ENCODE peak calls at places on chromosomes 3 and 15, in eight cellular contexts. I, X, D, J, M, S, T and H are unnamed samples.

GRCh38 chr3:53166781-53167291 is 5.8 kb downstream of the PRKCD start:
- DNase-seq in I (peak; percentile 24), X (peak; percentile 57), D (peak; percentile 69), J (no peak), M (no peak), S (peak; percentile 93), T (no peak), H (no peak)

GRCh38 chr3:188280627-188281026 is 126.7 kb downstream of the LPP start:
- DNase-seq in I (no peak), X (no peak), D (no peak), J (no peak), M (no peak), S (no peak), T (no peak), H (no peak)

GRCh38 chr3:151085889-151086483 is 522 bp downstream of the MED12L start:
- DNase-seq in I (no peak), X (no peak), D (peak; percentile 10), J (peak; percentile 82), M (no peak), S (peak; percentile 86), T (no peak), H (no peak)

GRCh38 chr3:127037971-127038446 is 55.1 kb downstream of the PLXNA1 start:
- DNase-seq in I (no peak), X (no peak), D (no peak), J (no peak), M (no peak), S (peak; percentile 51), T (no peak), H (no peak)

GRCh38 chr15:69760263-69760855 is 307.7 kb downstream of the RPLP1 start:
- DNase-seq in I (no peak), X (no peak), D (no peak), J (no peak), M (no peak), S (no peak), T (no peak), H (no peak)

GRCh38 chr15:52559583-52559982 is 9.2 kb downstream of the ARPP19 start:
- DNase-seq in I (no peak), X (no peak), D (no peak), J (no peak), M (no peak), S (no peak), T (no peak), H (no peak)

GRCh38 chr3:184642623-184643308 is 69.1 kb downstream of the MAGEF1 start:
- DNase-seq in I (no peak), X (no peak), D (no peak), J (peak; percentile 67), M (no peak), S (no peak), T (no peak), H (no peak)

GRCh38 chr3:148601766-148602685 is 95.7 kb upstream of the AGTR1 start:
- DNase-seq in I (no peak), X (no peak), D (no peak), J (no peak), M (no peak), S (no peak), T (no peak), H (no peak)

GRCh38 chr3:12230406-12230805 is 58.5 kb upstream of the PPARG start:
- DNase-seq in I (no peak), X (no peak), D (no peak), J (no peak), M (no peak), S (no peak), T (no peak), H (no peak)

GRCh38 chr3:12229144-12229871 is 59.6 kb upstream of the PPARG start:
- DNase-seq in I (no peak), X (peak; percentile 74), D (no peak), J (no peak), M (no peak), S (no peak), T (no peak), H (peak; percentile 62)

GRCh38 chr3:12232785-12233317 is 56.0 kb upstream of the PPARG start:
- DNase-seq in I (no peak), X (no peak), D (no peak), J (no peak), M (no peak), S (no peak), T (no peak), H (no peak)

GRCh38 chr3:12229896-12230295 is 59.0 kb upstream of the PPARG start:
- DNase-seq in I (no peak), X (peak; percentile 85), D (peak; percentile 62), J (no peak), M (no peak), S (no peak), T (no peak), H (peak; percentile 20)

DNA sequence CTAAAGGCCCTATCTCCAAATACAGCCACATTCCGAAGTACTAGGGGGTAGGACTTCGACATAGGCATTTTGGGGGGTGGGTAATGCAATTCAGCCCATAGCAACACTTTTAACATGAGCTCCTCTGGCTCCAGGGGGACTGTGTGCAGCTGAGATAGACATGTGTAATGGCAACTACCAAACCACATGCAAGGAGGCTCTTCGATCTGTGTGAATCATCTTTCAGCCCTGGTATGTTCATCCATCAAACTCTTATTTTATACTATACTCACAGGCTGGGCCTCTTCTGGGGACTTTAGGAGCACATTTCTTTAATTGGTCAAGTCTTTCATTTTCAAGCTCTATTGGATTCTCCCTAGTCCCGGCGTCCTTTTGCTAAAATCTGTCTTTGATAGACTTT is 57.4 kb upstream of the PPARG start:
- DNase-seq in I (no peak), X (no peak), D (no peak), J (no peak), M (no peak), S (no peak), T (no peak), H (no peak)
- H3K27ac ChIP-seq in I (no peak overlapping the region), X (peak overlapping the region; percentile 88), D (no peak overlapping the region), J (no peak overlapping the region), M (no peak overlapping the region), S (no peak overlapping the region), T (no peak overlapping the region), H (no peak overlapping the region)

GRCh38 chr15:98003528-98003927 is 43.0 kb downstream of the ARRDC4 start:
- DNase-seq in I (no peak), X (no peak), D (no peak), J (no peak), M (no peak), S (no peak), T (no peak), H (no peak)

GRCh38 chr15:98001663-98002194 is 41.2 kb downstream of the ARRDC4 start:
- DNase-seq in I (no peak), X (no peak), D (no peak), J (no peak), M (no peak), S (no peak), T (no peak), H (no peak)

GRCh38 chr15:98002419-98002818 is 41.9 kb downstream of the ARRDC4 start:
- DNase-seq in I (no peak), X (no peak), D (no peak), J (no peak), M (no peak), S (no peak), T (no peak), H (no peak)

GRCh38 chr15:98003976-98004375 is 43.5 kb downstream of the ARRDC4 start:
- DNase-seq in I (no peak), X (no peak), D (no peak), J (no peak), M (no peak), S (no peak), T (no peak), H (no peak)

DNA sequence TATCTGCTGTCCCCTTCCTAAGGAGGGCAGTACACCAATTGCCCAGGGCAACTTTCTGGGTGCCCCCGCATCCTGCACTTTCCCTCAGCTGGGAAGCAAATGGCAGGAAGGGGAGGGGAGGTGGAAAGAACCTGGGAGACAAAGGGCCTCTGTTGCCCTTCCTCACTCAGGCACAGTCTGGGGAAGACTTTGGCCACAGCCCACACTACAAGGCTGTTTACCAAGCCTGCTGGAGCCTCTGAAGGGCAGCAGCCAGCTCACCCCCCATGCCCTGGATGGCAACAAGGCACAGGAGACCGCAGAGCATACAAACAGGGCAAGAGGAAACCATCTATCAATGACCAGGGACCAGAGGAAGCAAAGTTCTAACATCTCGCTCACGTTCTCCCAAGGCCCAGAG is 42.4 kb downstream of the ARRDC4 start:
- DNase-seq in I (no peak), X (no peak), D (no peak), J (no peak), M (no peak), S (no peak), T (no peak), H (no peak)
- H3K4me1 ChIP-seq in I (no peaks in the 10 kb centered on the region), X (no peaks in the 10 kb centered on the region), D (peaks cover 18% of the 10 kb centered on the region), J (no peaks in the 10 kb centered on the region), M (no peaks in the 10 kb centered on the region), S (no peaks in the 10 kb centered on the region), T (peaks cover 17% of the 10 kb centered on the region), H (no peaks in the 10 kb centered on the region)

GRCh38 chr3:31743690-31744089 is 211.0 kb downstream of the STT3B start:
- DNase-seq in I (peak; percentile 49), X (no peak), D (no peak), J (no peak), M (no peak), S (no peak), T (no peak), H (no peak)

GRCh38 chr3:31738423-31738822 is 205.7 kb downstream of the STT3B start:
- DNase-seq in I (no peak), X (no peak), D (no peak), J (no peak), M (no peak), S (no peak), T (no peak), H (no peak)

GRCh38 chr3:31735667-31736066 is 202.9 kb downstream of the STT3B start:
- DNase-seq in I (no peak), X (no peak), D (no peak), J (no peak), M (no peak), S (no peak), T (no peak), H (no peak)

GRCh38 chr3:31740397-31740796 is 207.7 kb downstream of the STT3B start:
- DNase-seq in I (no peak), X (no peak), D (no peak), J (no peak), M (no peak), S (no peak), T (no peak), H (no peak)
- TF ChIP-seq POLR2AphosphoS5 in I (no peak), X (no peak), D (no peak), J (no peak), M (no peak), S (no peak), T (no peak), H (no peak)

GRCh38 chr3:189325454-189325853 is 153.7 kb downstream of the TPRG1 start:
- DNase-seq in I (no peak), X (no peak), D (no peak), J (no peak), M (no peak), S (no peak), T (no peak), H (no peak)

GRCh38 chr3:189320511-189320910 is 148.7 kb downstream of the TPRG1 start:
- DNase-seq in I (no peak), X (no peak), D (no peak), J (no peak), M (no peak), S (no peak), T (no peak), H (no peak)

GRCh38 chr3:189330066-189330465 is 158.3 kb downstream of the TPRG1 start:
- DNase-seq in I (no peak), X (no peak), D (no peak), J (no peak), M (no peak), S (no peak), T (no peak), H (no peak)

GRCh38 chr3:189322339-189322738 is 150.6 kb downstream of the TPRG1 start:
- DNase-seq in I (no peak), X (no peak), D (no peak), J (no peak), M (no peak), S (no peak), T (no peak), H (peak; percentile 34)

GRCh38 chr3:189324538-189325138 is 152.9 kb downstream of the TPRG1 start:
- DNase-seq in I (peak; percentile 10), X (peak; percentile 78), D (peak; percentile 84), J (no peak), M (peak; percentile 99), S (peak; percentile 80), T (peak; percentile 99), H (peak; percentile 91)
- H3K27ac ChIP-seq in I (no peak overlapping the region), X (peak overlapping the region; percentile 67), D (peak overlapping the region; percentile 78), J (no peak overlapping the region), M (peak overlapping the region; percentile 56), S (no peak overlapping the region), T (peak overlapping the region; percentile 1), H (peak overlapping the region; percentile 45)